ENCODE peak calls at places on chromosomes 2 and 18, in ten cellular contexts. G is fibroblast of lung, K is H9, P is pancreas, E is A549, L is astrocyte, T is tibial artery, Q is psoas muscle, Y is endodermal cell, V is A673. I is an unnamed sample.

GRCh38 chr2:20590704-20591515 is 60.0 kb downstream of the HS1BP3 start:
- DNase-seq in K (no peak), E (no peak), T (peak; percentile 55), V (no peak), Q (no peak), L (no peak), P (no peak), G (no peak), Y (no peak), I (no peak)

GRCh38 chr18:75799449-75800330 is 372.2 kb upstream of the SMIM21 start:
- DNase-seq in L (peak; percentile 4), G (peak; percentile 25), Y (no peak), T (no peak), V (no peak), K (no peak), Q (no peak), E (no peak), P (peak; percentile 6), I (no peak)

GRCh38 chr2:183292028-183292427 is 167.8 kb downstream of the NUP35 start:
- DNase-seq in Y (peak; percentile 80), G (no peak), T (no peak), E (no peak), K (no peak), L (no peak), Q (no peak), P (no peak), V (no peak), I (no peak)

GRCh38 chr2:153819501-153819900 is 52.2 kb upstream of the GALNT13 start:
- DNase-seq in E (peak; percentile 14), Y (peak; percentile 69), Q (no peak), T (no peak), G (no peak), V (no peak), K (peak; percentile 46), P (no peak), L (no peak), I (no peak)

GRCh38 chr18:76476665-76477561 is 18.1 kb downstream of the ZNF516 start:
- DNase-seq in Q (no peak), V (peak; percentile 50), T (no peak), P (no peak), E (peak; percentile 72), L (peak; percentile 95), K (no peak), Y (no peak), G (peak; percentile 96), I (no peak)

GRCh38 chr2:30915485-30915884 is 108.2 kb upstream of the CAPN13 start:
- DNase-seq in E (peak; percentile 34), T (no peak), V (peak; percentile 36), Q (no peak), Y (peak; percentile 92), K (peak; percentile 79), L (no peak), P (peak; percentile 7), G (no peak), I (no peak)

GRCh38 chr18:24212939-24213338 is 74.1 kb downstream of the CABYR start:
- DNase-seq in E (peak; percentile 41), K (no peak), Q (no peak), L (peak; percentile 96), V (no peak), P (no peak), T (no peak), G (peak; percentile 98), Y (no peak), I (no peak)

GRCh38 chr2:165857881-165858280 is 63.8 kb upstream of the GALNT3 start:
- DNase-seq in E (no peak), Q (no peak), G (peak; percentile 12), V (no peak), Y (no peak), P (no peak), K (no peak), T (no peak), L (no peak), I (no peak)

GRCh38 chr2:163469561-163469962 is 266.2 kb downstream of the FIGN start:
- DNase-seq in Y (no peak), P (no peak), L (peak; percentile 55), K (no peak), E (no peak), G (peak; percentile 66), V (no peak), T (no peak), Q (no peak), I (no peak)

GRCh38 chr18:60596928-60597327 is 224.4 kb upstream of the MC4R start:
- DNase-seq in V (no peak), P (no peak), L (no peak), G (no peak), E (no peak), Q (no peak), T (no peak), K (no peak), Y (no peak), I (no peak)

GRCh38 chr18:63788447-63789096 is 13.4 kb downstream of the SERPINB7 start:
- DNase-seq in Q (no peak), K (no peak), T (no peak), E (peak; percentile 63), G (peak; percentile 94), Y (no peak), L (peak; percentile 91), P (no peak), V (peak; percentile 84), I (no peak)

GRCh38 chr2:195451160-195451559 is 205.9 kb upstream of the SLC39A10 start:
- DNase-seq in L (no peak), P (no peak), Q (no peak), K (no peak), Y (no peak), E (no peak), T (no peak), G (peak; percentile 3), V (no peak), I (no peak)

GRCh38 chr2:180505203-180505602 is 475.2 kb upstream of the UBE2E3 start:
- DNase-seq in E (no peak), Y (no peak), T (no peak), Q (no peak), G (peak; percentile 70), L (peak; percentile 61), K (no peak), V (no peak), P (no peak), I (no peak)

GRCh38 chr2:120628248-120628647 is 107.4 kb upstream of the GLI2 start:
- DNase-seq in T (no peak), L (no peak), P (no peak), K (no peak), G (no peak), V (no peak), Y (peak; percentile 19), E (no peak), Q (no peak), I (no peak)

GRCh38 chr2:120625865-120626560 is 109.7 kb upstream of the GLI2 start:
- DNase-seq in Y (peak; percentile 17), G (no peak), P (peak; percentile 89), E (no peak), Q (no peak), L (no peak), K (no peak), T (peak; percentile 70), V (no peak), I (no peak)

GRCh38 chr2:120624738-120625446 is 110.8 kb upstream of the GLI2 start:
- DNase-seq in Q (no peak), K (peak; percentile 23), V (no peak), G (no peak), T (peak; percentile 51), Y (peak; percentile 29), L (no peak), E (no peak), P (no peak), I (no peak)

GRCh38 chr2:120624056-120624737 is 111.5 kb upstream of the GLI2 start:
- DNase-seq in K (no peak), Y (no peak), G (no peak), P (no peak), L (no peak), T (peak; percentile 32), V (no peak), Q (no peak), E (no peak), I (no peak)

GRCh38 chr2:120626566-120626965 is 109.1 kb upstream of the GLI2 start:
- DNase-seq in P (no peak), L (no peak), E (no peak), T (peak; percentile 41), K (peak; percentile 8), G (no peak), Q (no peak), V (no peak), Y (no peak), I (no peak)
- H3K27ac ChIP-seq in P (no peak overlapping the region), L (no peak overlapping the region), E (no peak overlapping the region), T (no peak overlapping the region), K (no peak overlapping the region), G (no peak overlapping the region), Q (no peak overlapping the region), V (no peak overlapping the region), Y (no peak overlapping the region), I (no peak overlapping the region)

DNA sequence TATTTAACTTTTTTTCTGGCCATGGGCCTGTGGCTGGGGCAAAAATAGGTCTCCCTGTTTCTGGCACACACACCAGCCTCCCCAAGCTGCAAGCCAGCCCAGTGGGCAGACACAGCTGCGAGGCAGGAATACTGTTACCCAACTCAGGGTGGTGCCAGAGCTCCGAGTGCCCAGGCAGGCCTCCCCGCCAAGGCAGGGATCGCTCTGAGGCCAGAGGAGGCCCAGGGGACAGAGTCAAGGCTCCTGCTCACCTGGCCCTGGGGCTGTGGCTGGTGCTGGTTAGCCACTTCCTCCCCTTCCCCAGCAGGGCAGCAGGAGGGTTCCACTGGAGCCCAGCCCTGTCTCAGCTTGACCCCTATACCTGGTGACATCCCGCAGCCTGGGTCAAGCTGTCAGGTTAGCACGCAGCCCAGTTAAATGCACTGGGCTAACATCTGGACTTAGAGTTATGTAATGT is 67.1 kb upstream of the EPAS1 start:
- DNase-seq in Y (peak; percentile 80), V (no peak), Q (peak; percentile 38), T (peak; percentile 85), K (peak; percentile 52), G (peak; percentile 11), E (peak; percentile 84), L (no peak), P (no peak), I (peak; percentile 27)
- H3K27ac ChIP-seq in Y (no peak overlapping the region), V (no peak overlapping the region), Q (no peak overlapping the region), T (peak overlapping the region; percentile 46), K (no peak overlapping the region), G (no peak overlapping the region), E (peak overlapping the region; percentile 95), L (peak overlapping the region; percentile 62), P (peak overlapping the region; percentile 39), I (no peak overlapping the region)

GRCh38 chr18:58247363-58247834 is 203.4 kb downstream of the NEDD4L start:
- DNase-seq in Y (peak; percentile 69), Q (no peak), P (no peak), G (peak; percentile 50), T (no peak), E (no peak), K (peak; percentile 45), L (peak; percentile 39), V (no peak), I (peak; percentile 41)
- H3K27ac ChIP-seq in Y (peak overlapping the region; percentile 83), Q (peak overlapping the region; percentile 42), P (peak overlapping the region; percentile 37), G (no peak overlapping the region), T (no peak overlapping the region), E (no peak overlapping the region), K (no peak overlapping the region), L (no peak overlapping the region), V (no peak overlapping the region), I (peak overlapping the region; percentile 17)

DNA sequence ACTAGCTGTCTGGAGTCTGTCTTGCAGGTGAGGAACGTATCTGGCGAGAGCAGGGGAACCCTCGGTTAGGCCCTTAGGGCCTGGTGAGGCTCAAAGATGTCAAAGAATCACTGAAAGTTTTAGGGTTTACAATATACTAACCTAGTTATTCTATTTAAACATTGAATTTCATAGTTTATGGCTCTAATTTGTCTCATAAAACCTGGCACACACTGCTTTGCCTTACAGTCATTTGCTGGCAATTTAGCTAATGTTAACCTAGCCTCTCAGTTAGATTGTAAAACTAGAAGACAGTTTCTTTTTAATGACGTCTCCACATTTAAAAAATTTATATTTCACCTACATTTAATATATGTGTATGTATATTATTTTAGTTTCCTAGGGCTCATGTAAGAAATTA is 89.6 kb upstream of the DOCK10 start:
- DNase-seq in Q (no peak), Y (no peak), L (no peak), G (no peak), T (no peak), V (no peak), K (no peak), P (no peak), E (no peak), I (no peak)
- H3K27ac ChIP-seq in Q (no peak overlapping the region), Y (no peak overlapping the region), L (no peak overlapping the region), G (no peak overlapping the region), T (no peak overlapping the region), V (no peak overlapping the region), K (no peak overlapping the region), P (no peak overlapping the region), E (no peak overlapping the region), I (no peak overlapping the region)

I was measured in substantia nigra.